ENCODE peak calls at places on chromosomes 13 and 19, in nine cellular contexts. D is IMR-90, C is cardiac muscle cell, J is psoas muscle, G is left ventricle myocardium inferior, N is foreskin keratinocyte, Y is brain microvascular endothelial cell, I is A549, P is OCI-LY7. E is an unnamed sample.

GRCh38 chr13:49838989-49839388 is 46.5 kb upstream of the KPNA3 start:
- DNase-seq in Y (no peak), P (no peak), C (no peak), G (no peak), J (no peak), D (no peak), N (no peak), I (no peak), E (no peak)

GRCh38 chr19:43425567-43426392 is 11.1 kb downstream of the TEX101 start:
- DNase-seq in J (no peak), G (no peak), C (peak), D (peak), N (no peak), I (no peak), P (peak), Y (no peak), E (no peak)

GRCh38 chr19:18046066-18046718 is 38.2 kb downstream of the ARRDC2 start:
- DNase-seq in G (no peak), D (peak), Y (peak), P (no peak), J (peak), N (peak), I (no peak), C (peak), E (no peak)

GRCh38 chr19:57803594-57804325 is 11.0 kb downstream of the ZNF552 start:
- DNase-seq in D (peak), G (no peak), P (no peak), I (no peak), J (no peak), C (peak), Y (peak), N (peak), E (peak)

GRCh38 chr13:51674276-51674675 is 90.0 kb downstream of the WDFY2 start:
- DNase-seq in C (no peak), J (no peak), D (no peak), I (no peak), N (peak), P (no peak), Y (no peak), G (no peak), E (no peak)

GRCh38 chr19:57249329-57249728 is 8.9 kb downstream of the ZNF805 start:
- DNase-seq in P (no peak), D (peak), I (no peak), N (no peak), G (no peak), C (no peak), J (no peak), Y (no peak), E (no peak)

GRCh38 chr13:22961835-22962537 is 218.8 kb upstream of the SGCG start:
- DNase-seq in G (no peak), Y (no peak), N (no peak), J (no peak), P (no peak), I (no peak), C (no peak), D (no peak), E (no peak)

GRCh38 chr13:99572921-99573320 is 71.6 kb downstream of the TM9SF2 start:
- DNase-seq in Y (no peak), D (no peak), G (no peak), N (no peak), P (no peak), C (peak), I (no peak), J (no peak), E (no peak)

GRCh38 chr13:23630349-23631093 is 60.3 kb downstream of the TNFRSF19 start:
- DNase-seq in Y (peak), D (no peak), I (no peak), J (no peak), C (no peak), P (no peak), N (no peak), G (no peak), E (no peak)

GRCh38 chr13:94829801-94830200 is 117.5 kb upstream of the SOX21 start:
- DNase-seq in J (no peak), N (no peak), P (no peak), I (no peak), G (no peak), C (no peak), D (no peak), Y (no peak), E (no peak)

GRCh38 chr19:10505583-10506229 is 2.5 kb upstream of the KEAP1 start:
- DNase-seq in D (peak), N (no peak), Y (peak), I (peak), P (peak), G (peak), C (peak), J (peak), E (peak)

GRCh38 chr19:662207-662961 is 630 bp downstream of the RNF126 start:
- DNase-seq in G (no peak), N (no peak), P (peak), I (no peak), J (peak), D (peak), Y (no peak), C (peak), E (peak)

GRCh38 chr19:18418725-18419194 is 438 bp upstream of the SSBP4 start:
- DNase-seq in D (no peak), J (peak), P (no peak), N (no peak), I (no peak), Y (no peak), G (no peak), C (no peak), E (no peak)

GRCh38 chr19:6073858-6074708 is 36.2 kb downstream of the RFX2 start:
- DNase-seq in D (no peak), J (no peak), C (no peak), Y (no peak), G (no peak), N (no peak), I (no peak), P (no peak), E (no peak)

GRCh38 chr13:98746968-98747367 is 5.5 kb downstream of the SLC15A1 start:
- DNase-seq in G (no peak), Y (peak), N (no peak), C (peak), J (no peak), I (no peak), D (no peak), P (no peak), E (no peak)

GRCh38 chr13:84315527-84315926 is 433.3 kb upstream of the SLITRK1 start:
- DNase-seq in J (no peak), I (no peak), Y (no peak), P (no peak), G (no peak), N (no peak), C (no peak), D (no peak), E (no peak)

GRCh38 chr19:5958851-5959122 is 19.2 kb downstream of the RANBP3 start:
- DNase-seq in J (no peak), G (no peak), D (no peak), P (no peak), Y (no peak), N (no peak), C (no peak), I (no peak), E (no peak)

GRCh38 chr13:98937911-98938381 is 39.9 kb downstream of the DOCK9 start:
- DNase-seq in Y (no peak), D (peak), C (no peak), J (no peak), N (no peak), I (no peak), G (no peak), P (no peak), E (no peak)

GRCh38 chr13:52994865-52995264 is 33.7 kb upstream of the OLFM4 start:
- DNase-seq in I (no peak), G (no peak), N (no peak), D (no peak), P (no peak), Y (no peak), J (no peak), C (no peak), E (no peak)

GRCh38 chr19:54158812-54159351 is 639 bp downstream of the LENG1 start:
- DNase-seq in C (peak), I (peak), Y (no peak), D (peak), N (peak), J (no peak), G (no peak), P (peak), E (no peak)

GRCh38 chr19:19405919-19406877 is 723 bp downstream of the GATAD2A start:
- DNase-seq in I (no peak), C (peak), D (peak), Y (no peak), J (peak), N (no peak), G (peak), P (peak), E (peak)

GRCh38 chr13:101917833-101918755 is 465.6 kb downstream of the ITGBL1 start:
- DNase-seq in N (no peak), J (no peak), P (no peak), I (no peak), G (no peak), C (no peak), D (no peak), Y (no peak), E (no peak)

GRCh38 chr19:18072335-18072734 is 14.4 kb downstream of the IL12RB1 start:
- DNase-seq in D (no peak), C (no peak), Y (no peak), G (no peak), P (no peak), J (no peak), N (no peak), I (no peak), E (no peak)

GRCh38 chr13:30898721-30899188 is 7.3 kb upstream of the MEDAG start:
- DNase-seq in C (peak), D (peak), N (no peak), G (no peak), J (no peak), I (no peak), P (no peak), Y (peak), E (no peak)

DNA sequence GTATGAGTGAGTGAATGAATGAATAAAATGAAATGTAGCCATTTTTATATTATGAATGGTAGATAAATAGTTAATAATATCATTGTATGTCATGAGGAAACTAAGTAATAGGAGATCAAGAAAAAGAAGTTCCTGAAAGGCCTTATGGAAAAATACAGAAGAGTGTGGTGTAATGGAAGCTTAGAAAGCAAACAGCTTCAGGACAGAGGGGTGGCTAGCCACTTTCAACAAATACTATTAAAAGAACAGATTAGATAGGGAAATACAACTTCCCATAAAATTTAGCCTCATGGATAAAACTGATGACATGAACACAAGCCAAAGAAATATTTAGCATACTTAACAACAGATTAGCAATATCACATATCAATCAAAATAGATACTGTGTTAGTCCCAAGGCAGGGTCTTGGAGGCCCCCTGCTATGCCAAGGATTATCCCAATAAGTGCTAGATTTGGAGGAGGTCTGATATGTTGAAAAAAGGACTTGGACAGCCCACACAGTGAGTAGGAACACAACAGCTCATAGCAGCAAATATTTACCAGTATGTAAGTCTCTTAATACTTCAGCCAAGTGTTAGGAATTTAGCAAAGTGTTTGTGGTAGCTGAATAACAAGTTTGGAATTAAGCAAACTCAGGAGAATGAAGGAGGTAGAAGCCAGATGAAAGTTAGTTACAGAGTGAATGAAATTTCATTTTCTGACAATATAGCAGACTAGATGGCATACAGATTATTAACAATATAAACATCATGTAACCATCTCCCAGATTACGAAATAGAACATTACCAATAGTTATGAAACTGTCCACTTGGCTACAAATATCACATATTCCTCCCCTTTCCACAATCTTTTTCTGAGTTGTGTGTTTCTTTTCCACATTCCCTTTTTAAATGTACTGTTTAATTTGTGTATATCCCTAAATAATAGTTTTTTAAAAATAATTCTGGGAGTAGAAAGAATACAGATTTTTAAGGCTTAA is 1632.0 kb downstream of the PCDH9 start:
- DNase-seq in D (peak), I (no peak), J (no peak), P (no peak), C (peak), Y (peak), G (no peak), N (no peak), E (no peak)
- H3K27ac ChIP-seq in D (no peak), I (no peak), J (no peak), P (no peak), C (no peak), Y (no peak), G (no peak), N (no peak), E (no peak)

GRCh38 chr19:4088975-4089374 is 22.3 kb upstream of the ZBTB7A start:
- DNase-seq in J (no peak), G (no peak), N (no peak), Y (no peak), C (no peak), P (no peak), D (no peak), I (no peak), E (peak)
- H3K27ac ChIP-seq in J (no peak), G (peak), N (no peak), Y (no peak), C (no peak), P (no peak), D (no peak), I (no peak), E (peak)

GRCh38 chr19:51108066-51108804 is at the start of gene CTU1:
- DNase-seq in D (peak), G (peak), J (peak), P (peak), N (peak), I (peak), C (peak), Y (peak), E (peak)
- H3K27ac ChIP-seq in D (peak), G (peak), J (peak), P (no peak), N (peak), I (peak), C (peak), Y (peak), E (peak)

GRCh38 chr13:26459276-26460131 is 98.0 kb upstream of the WASF3 start:
- DNase-seq in G (peak), D (no peak), I (no peak), J (peak), C (no peak), Y (no peak), P (no peak), N (no peak), E (no peak)
- H3K27ac ChIP-seq in G (peak), D (no peak), I (no peak), J (peak), C (no peak), Y (no peak), P (no peak), N (no peak), E (no peak)

GRCh38 chr19:16461630-16462051 is 10.1 kb downstream of the EPS15L1 start:
- DNase-seq in I (no peak), J (peak), P (no peak), Y (no peak), C (no peak), G (peak), D (no peak), N (no peak), E (no peak)

GRCh38 chr19:16458391-16459128 is 13.2 kb downstream of the EPS15L1 start:
- DNase-seq in N (no peak), D (no peak), G (no peak), I (no peak), J (peak), P (no peak), Y (no peak), C (no peak), E (no peak)

GRCh38 chr19:16457954-16458331 is 13.8 kb downstream of the EPS15L1 start:
- DNase-seq in G (peak), P (no peak), J (peak), N (no peak), Y (no peak), I (no peak), D (no peak), C (no peak), E (no peak)

GRCh38 chr19:16460454-16460853 is 11.3 kb downstream of the EPS15L1 start:
- DNase-seq in G (no peak), P (no peak), J (no peak), C (no peak), D (no peak), N (no peak), I (no peak), Y (no peak), E (no peak)

DNA sequence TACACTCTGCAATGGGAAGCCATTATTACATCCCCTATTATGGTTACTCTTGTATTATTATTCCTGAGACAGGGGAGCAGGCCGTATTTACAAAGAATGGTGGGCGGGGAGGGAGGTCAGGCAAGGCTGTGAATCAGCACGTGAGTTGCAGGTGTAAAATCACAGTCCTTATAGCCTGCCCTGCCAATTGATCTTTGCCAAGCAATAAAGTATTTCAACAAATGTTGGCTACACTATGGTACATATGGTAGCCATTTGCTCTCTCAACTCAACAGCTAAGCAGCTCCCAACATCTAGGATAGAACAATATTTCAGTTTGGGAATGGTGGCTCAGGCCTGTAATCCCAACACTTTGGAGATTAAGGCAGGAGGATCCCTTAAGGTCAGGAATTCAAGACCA is 12.1 kb downstream of the EPS15L1 start:
- DNase-seq in I (no peak), G (no peak), J (no peak), Y (no peak), C (no peak), P (no peak), D (no peak), N (no peak), E (no peak)
- H3K27ac ChIP-seq in I (no peak), G (peak), J (peak), Y (no peak), C (no peak), P (peak), D (no peak), N (no peak), E (no peak)

GRCh38 chr13:74221752-74222151 is 87.5 kb upstream of the KLF12 start:
- DNase-seq in Y (no peak), G (no peak), D (no peak), I (no peak), C (no peak), N (no peak), P (no peak), J (no peak), E (no peak)

GRCh38 chr13:74226791-74227475 is 92.7 kb upstream of the KLF12 start:
- DNase-seq in D (peak), C (peak), G (no peak), J (no peak), Y (peak), I (no peak), P (no peak), N (no peak), E (no peak)

GRCh38 chr13:74230984-74231443 is 96.8 kb upstream of the KLF12 start:
- DNase-seq in G (no peak), P (no peak), I (no peak), C (no peak), J (no peak), Y (no peak), D (no peak), N (no peak), E (no peak)

GRCh38 chr13:74229242-74229641 is 95.0 kb upstream of the KLF12 start:
- DNase-seq in D (peak), N (no peak), G (no peak), I (no peak), C (no peak), P (no peak), Y (no peak), J (no peak), E (no peak)

GRCh38 chr13:74227476-74228158 is 93.4 kb upstream of the KLF12 start:
- DNase-seq in D (no peak), J (no peak), I (no peak), G (no peak), N (no peak), P (no peak), C (no peak), Y (no peak), E (no peak)
- H3K27ac ChIP-seq in D (no peak), J (no peak), I (no peak), G (no peak), N (no peak), P (no peak), C (no peak), Y (no peak), E (no peak)

DNA sequence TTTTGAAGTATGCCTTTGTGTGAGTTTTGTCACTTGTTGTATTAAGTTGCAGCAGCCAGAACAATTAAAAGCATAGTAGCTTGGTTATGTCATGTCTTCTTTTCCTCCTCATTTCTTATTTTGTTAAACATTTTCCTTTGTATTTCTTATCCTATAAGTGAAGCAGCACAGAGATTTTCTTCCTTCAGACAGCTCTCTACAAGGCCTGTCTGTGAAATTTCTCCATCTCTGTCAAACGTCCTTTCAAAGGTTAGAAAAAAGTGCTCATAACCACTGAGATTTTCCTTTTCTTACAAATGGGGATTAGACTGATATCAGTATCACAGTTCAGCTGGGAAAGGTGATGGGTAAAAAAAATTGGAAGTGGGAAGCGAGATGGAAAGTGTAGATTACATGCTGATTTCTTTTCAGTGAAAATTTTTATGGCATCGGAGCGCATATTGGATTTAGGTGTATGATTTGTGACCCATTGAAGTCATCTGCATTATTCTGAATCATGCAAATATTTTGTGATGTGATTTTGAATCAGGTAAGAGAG is 71.7 kb downstream of the GPC5 start:
- DNase-seq in J (no peak), C (no peak), D (no peak), N (no peak), G (no peak), Y (no peak), P (no peak), I (no peak), E (no peak)
- H3K27ac ChIP-seq in J (no peak), C (no peak), D (no peak), N (no peak), G (no peak), Y (no peak), P (no peak), I (no peak), E (no peak)

GRCh38 chr19:3672575-3672948 is 27.7 kb downstream of the PIP5K1C start:
- DNase-seq in J (no peak), G (no peak), D (no peak), P (no peak), C (no peak), N (no peak), Y (no peak), I (no peak), E (no peak)
- H3K27ac ChIP-seq in J (peak), G (peak), D (no peak), P (no peak), C (peak), N (no peak), Y (no peak), I (no peak), E (no peak)

DNA sequence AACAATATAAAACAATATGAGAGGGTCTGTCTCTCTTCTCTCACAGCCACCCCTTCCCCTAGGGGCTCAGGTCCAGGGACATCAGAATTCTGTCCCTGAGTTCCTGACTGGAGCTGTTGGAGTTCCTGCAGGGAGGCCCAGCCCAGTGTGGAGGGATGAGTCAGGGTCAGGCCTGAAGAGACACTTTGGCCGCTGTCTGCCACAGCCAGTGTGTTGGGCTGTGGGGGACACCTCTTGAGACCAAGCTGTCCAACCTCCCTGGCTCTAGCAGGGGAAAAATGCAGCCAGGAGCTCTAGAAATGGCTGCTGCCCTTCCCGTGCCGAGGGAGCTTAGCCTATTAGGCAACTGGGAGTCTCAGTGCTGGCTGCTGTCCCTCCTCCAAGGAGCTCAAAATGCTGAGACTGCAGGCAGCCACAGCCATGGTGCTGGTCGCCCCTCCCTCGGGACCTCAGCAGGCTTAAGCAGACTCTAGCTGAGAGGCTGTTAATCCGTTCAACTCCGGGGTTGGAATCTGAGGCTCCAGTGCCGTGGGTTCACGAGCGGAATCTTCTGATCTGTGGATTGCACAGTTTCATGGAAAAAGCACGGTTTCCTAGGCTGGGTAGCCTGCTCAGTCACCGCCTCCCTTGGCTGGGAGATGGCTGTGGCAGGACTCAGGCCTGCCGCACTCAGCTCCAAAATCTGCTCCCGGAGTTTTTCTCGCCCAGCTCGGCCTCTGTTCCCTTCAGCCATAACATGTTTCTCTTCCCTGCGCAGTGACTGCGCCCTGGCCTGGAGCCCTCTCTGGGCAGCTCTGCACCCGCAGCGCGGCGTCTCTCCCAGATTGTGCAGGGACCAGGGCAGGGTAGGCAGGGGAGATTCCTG is 3.8 kb upstream of the ZNF626 start:
- DNase-seq in C (peak), P (no peak), J (peak), Y (no peak), N (no peak), D (no peak), I (no peak), G (peak), E (no peak)
- H3K27ac ChIP-seq in C (peak), P (no peak), J (peak), Y (no peak), N (no peak), D (no peak), I (no peak), G (peak), E (no peak)